ENCODE peak calls at places on chromosomes 4 and X, in ten cellular contexts. P is ecto neural progenitor cell; K is activated naive CD8-positive, alpha-beta T cell treated with anti-CD3 and anti-CD28 coated beads, Interleukin-2, amount 10 ng/mL, durations not matched to agents 7 days and 5 days; Y is stimulated activated CD8-positive, alpha-beta memory T cell treated with anti-CD3 and anti-CD28 coated beads, Interleukin-15, amount 100 ng/mL, for 4 hours; M is activated naive CD4-positive, alpha-beta T cell treated with anti-CD3 and anti-CD28 coated beads for 36 hours; H is right cardiac atrium; S is esophagus muscularis mucosa; Q is fibroblast of the conjunctiva; W is C1 segment of cervical spinal cord; V is anterior cingulate cortex. R is an unnamed sample.

GRCh38 chr4:179586460-179586859 is 2144.2 kb upstream of the AGA start:
- DNase-seq in P (no peak), K (no peak), Y (no peak), M (no peak), H (no peak), S (no peak), Q (no peak), W (no peak), V (no peak), R (no peak)

GRCh38 chr4:25569726-25570125 is 85.9 kb upstream of the SLC34A2 start:
- DNase-seq in P (no peak), K (no peak), Y (no peak), M (no peak), H (no peak), S (no peak), Q (no peak), W (no peak), V (no peak), R (no peak)

GRCh38 chrX:119266364-119266995 is 30.4 kb downstream of the PGRMC1 start:
- DNase-seq in P (no peak), K (no peak), Y (no peak), M (peak; percentile 25), H (no peak), S (no peak), Q (peak; percentile 5), W (no peak), V (no peak), R (no peak)

GRCh38 chr4:110644008-110644407 is 21.1 kb upstream of the PITX2 start:
- DNase-seq in P (no peak), K (no peak), Y (no peak), M (no peak), H (no peak), S (peak; percentile 79), Q (no peak), W (no peak), V (no peak), R (no peak)

GRCh38 chr4:1760521-1761001 is 32.5 kb upstream of the FGFR3 start:
- DNase-seq in P (no peak), K (no peak), Y (no peak), M (no peak), H (no peak), S (no peak), Q (no peak), W (no peak), V (no peak), R (no peak)

GRCh38 chr4:79626102-79626501 is 218.1 kb upstream of the GK2 start:
- DNase-seq in P (no peak), K (no peak), Y (no peak), M (no peak), H (no peak), S (no peak), Q (no peak), W (no peak), V (no peak), R (no peak)

GRCh38 chr4:83618431-83618830 is 82.5 kb downstream of the GPAT3 start:
- DNase-seq in P (no peak), K (no peak), Y (no peak), M (no peak), H (no peak), S (no peak), Q (peak; percentile 2), W (no peak), V (no peak), R (no peak)

GRCh38 chr4:87406462-87406861 is 15.5 kb upstream of the HSD17B11 start:
- DNase-seq in P (no peak), K (no peak), Y (no peak), M (no peak), H (no peak), S (no peak), Q (no peak), W (no peak), V (no peak), R (no peak)

GRCh38 chrX:149372861-149373260 is 132.2 kb downstream of the IDS start:
- DNase-seq in P (no peak), K (no peak), Y (no peak), M (no peak), H (no peak), S (no peak), Q (no peak), W (no peak), V (peak; percentile 1), R (no peak)

GRCh38 chr4:65654976-65655375 is 15.3 kb downstream of the EPHA5 start:
- DNase-seq in P (no peak), K (no peak), Y (no peak), M (no peak), H (no peak), S (no peak), Q (no peak), W (no peak), V (no peak), R (no peak)

GRCh38 chr4:25672756-25673155 is 17.1 kb downstream of the SLC34A2 start:
- DNase-seq in P (no peak), K (no peak), Y (no peak), M (no peak), H (no peak), S (no peak), Q (no peak), W (no peak), V (no peak), R (no peak)

GRCh38 chr4:163404570-163404969 is 60.9 kb downstream of the NPY5R start:
- DNase-seq in P (no peak), K (no peak), Y (no peak), M (no peak), H (no peak), S (no peak), Q (no peak), W (no peak), V (no peak), R (no peak)

GRCh38 chrX:11667286-11667685 is 1.6 kb upstream of the ARHGAP6 start:
- DNase-seq in P (no peak), K (no peak), Y (no peak), M (no peak), H (no peak), S (no peak), Q (no peak), W (no peak), V (no peak), R (no peak)

GRCh38 chr4:162497564-162498167 is 333.9 kb upstream of the FSTL5 start:
- DNase-seq in P (no peak), K (no peak), Y (no peak), M (peak; percentile 12), H (no peak), S (no peak), Q (peak; percentile 6), W (no peak), V (no peak), R (no peak)

GRCh38 chr4:139176299-139177048 is 544 bp downstream of the ELF2 start:
- DNase-seq in P (peak; percentile 91), K (peak; percentile 78), Y (peak; percentile 43), M (peak; percentile 75), H (peak; percentile 89), S (peak; percentile 95), Q (peak; percentile 65), W (peak; percentile 73), V (peak; percentile 87), R (peak; percentile 92)

GRCh38 chr4:183589710-183590109 is 69.3 kb downstream of the RWDD4 start:
- DNase-seq in P (no peak), K (no peak), Y (no peak), M (no peak), H (no peak), S (no peak), Q (no peak), W (no peak), V (no peak), R (no peak)

GRCh38 chrX:82466994-82467393 is 1041.1 kb upstream of the POU3F4 start:
- DNase-seq in P (no peak), K (no peak), Y (no peak), M (no peak), H (no peak), S (no peak), Q (no peak), W (no peak), V (no peak), R (no peak)

GRCh38 chr4:128630881-128631280 is 178.6 kb upstream of the JADE1 start:
- DNase-seq in P (no peak), K (no peak), Y (no peak), M (no peak), H (no peak), S (no peak), Q (no peak), W (no peak), V (no peak), R (no peak)

GRCh38 chr4:184472540-184473264 is 1.6 kb downstream of the IRF2 start:
- DNase-seq in P (peak; percentile 85), K (peak; percentile 79), Y (no peak), M (peak; percentile 68), H (peak; percentile 90), S (peak; percentile 94), Q (no peak), W (peak; percentile 49), V (peak; percentile 75), R (peak; percentile 92)

GRCh38 chr4:140673729-140674128 is 82.5 kb downstream of the TBC1D9 start:
- DNase-seq in P (no peak), K (no peak), Y (no peak), M (no peak), H (no peak), S (no peak), Q (peak; percentile 52), W (no peak), V (no peak), R (no peak)

GRCh38 chrX:43643201-43643600 is 12.9 kb upstream of the MAOA start:
- DNase-seq in P (no peak), K (no peak), Y (no peak), M (no peak), H (no peak), S (no peak), Q (no peak), W (no peak), V (no peak), R (no peak)

GRCh38 chrX:38192007-38192625 is 28.6 kb downstream of the SRPX start:
- DNase-seq in P (no peak), K (no peak), Y (no peak), M (no peak), H (no peak), S (no peak), Q (no peak), W (no peak), V (peak; percentile 0), R (no peak)

GRCh38 chrX:70476166-70476933 is 31.7 kb downstream of the DLG3 start:
- DNase-seq in P (no peak), K (no peak), Y (no peak), M (no peak), H (no peak), S (no peak), Q (no peak), W (no peak), V (no peak), R (no peak)

GRCh38 chr4:19924761-19925160 is 326.9 kb upstream of the SLIT2 start:
- DNase-seq in P (no peak), K (no peak), Y (no peak), M (no peak), H (no peak), S (no peak), Q (peak; percentile 0), W (no peak), V (no peak), R (no peak)

GRCh38 chr4:39426728-39427127 is 20.0 kb downstream of the KLB start:
- DNase-seq in P (no peak), K (no peak), Y (no peak), M (no peak), H (no peak), S (peak; percentile 29), Q (no peak), W (no peak), V (no peak), R (no peak)

GRCh38 chr4:1383728-1384591 is 22.3 kb downstream of the NKX1-1 start:
- DNase-seq in P (no peak), K (no peak), Y (no peak), M (no peak), H (peak; percentile 7), S (no peak), Q (no peak), W (no peak), V (no peak), R (peak; percentile 33)

GRCh38 chr4:124202106-124202505 is 510.4 kb downstream of the ANKRD50 start:
- DNase-seq in P (no peak), K (no peak), Y (no peak), M (no peak), H (peak; percentile 50), S (no peak), Q (peak; percentile 46), W (no peak), V (no peak), R (peak; percentile 37)

GRCh38 chr4:85734446-85734845 is 259.5 kb downstream of the ARHGAP24 start:
- DNase-seq in P (no peak), K (no peak), Y (no peak), M (no peak), H (no peak), S (no peak), Q (no peak), W (no peak), V (no peak), R (no peak)

R was measured in Right ventricle myocardium superior.